ENCODE peak calls at places on chromosomes 3 and 15, in five cellular contexts. I is effector memory CD4-positive, alpha-beta T cell; V is tibial nerve; U is hippocampal formation; G is NCI-H460. S is an unnamed sample.

GRCh38 chr15:89784686-89784960 is 8.5 kb downstream of the MESP2 start:
- DNase-seq in I (no peak), V (no peak), U (no peak), G (no peak), S (no peak)

GRCh38 chr3:135516143-135516542 is 449.4 kb upstream of the PPP2R3A start:
- DNase-seq in I (no peak), V (no peak), U (no peak), G (peak), S (no peak)

GRCh38 chr3:12229896-12230295 is 59.0 kb upstream of the PPARG start:
- DNase-seq in I (no peak), V (no peak), U (no peak), G (no peak), S (no peak)

GRCh38 chr15:72231847-72232461 is 964 bp upstream of the PKM start:
- DNase-seq in I (peak), V (peak), U (no peak), G (no peak), S (peak)

GRCh38 chr15:84890670-84891147 is 6.2 kb downstream of the SLC28A1 start:
- DNase-seq in I (no peak), V (no peak), U (no peak), G (no peak), S (no peak)

GRCh38 chr3:37509069-37509468 is 334.7 kb upstream of the LRRFIP2 start:
- DNase-seq in I (no peak), V (no peak), U (no peak), G (no peak), S (no peak)

GRCh38 chr3:59327324-59327939 is 277.6 kb upstream of the CFAP20DC start:
- DNase-seq in I (no peak), V (no peak), U (no peak), G (no peak), S (peak)

GRCh38 chr3:161475905-161476304 is 20.7 kb upstream of the OTOL1 start:
- DNase-seq in I (no peak), V (peak), U (no peak), G (no peak), S (peak)

GRCh38 chr3:189288348-189289235 is 116.8 kb downstream of the TPRG1 start:
- DNase-seq in I (no peak), V (no peak), U (no peak), G (no peak), S (no peak)

GRCh38 chr3:11095932-11096265 is 58.4 kb upstream of the HRH1 start:
- DNase-seq in I (no peak), V (no peak), U (no peak), G (no peak), S (no peak)

GRCh38 chr3:172846103-172846561 is 95.6 kb downstream of the ECT2 start:
- DNase-seq in I (no peak), V (no peak), U (no peak), G (no peak), S (no peak)

GRCh38 chr15:81038975-81039607 is 38.4 kb downstream of the TLNRD1 start:
- DNase-seq in I (no peak), V (no peak), U (no peak), G (no peak), S (no peak)